ENCODE peak calls at places on chromosome 4, in four cellular contexts. One of them, this sample, is unnamed. For H3K4me1, the result is how much of the 10 kb centered on the place peaks cover.

GRCh38 chr4:89305712-89306437 is 1.7 kb downstream of the GPRIN3 start:
- DNase-seq in neuronal stem cell: no peak
- DNase-seq in IMR-90: no peak
- DNase-seq in H9: no peak
- DNase-seq in this sample: peak

GRCh38 chr4:3710451-3711182 is 55.6 kb upstream of the ADRA2C start:
- DNase-seq in IMR-90: no peak
- DNase-seq in neuronal stem cell: peak
- DNase-seq in H9: no peak
- DNase-seq in this sample: no peak

GRCh38 chr4:159460408-159460807 is 357.5 kb downstream of the RAPGEF2 start:
- DNase-seq in H9: no peak
- DNase-seq in neuronal stem cell: no peak
- DNase-seq in IMR-90: peak
- DNase-seq in this sample: peak

GRCh38 chr4:126935784-126936183 is 697.0 kb upstream of the INTU start:
- DNase-seq in H9: no peak
- DNase-seq in IMR-90: no peak
- DNase-seq in neuronal stem cell: no peak
- DNase-seq in this sample: no peak

GRCh38 chr4:123555500-123556273 is 159.1 kb downstream of the SPRY1 start:
- DNase-seq in H9: no peak
- DNase-seq in IMR-90: peak
- DNase-seq in neuronal stem cell: no peak
- DNase-seq in this sample: peak

GRCh38 chr4:1518997-1519700 is 112.9 kb upstream of the NKX1-1 start:
- DNase-seq in H9: no peak
- DNase-seq in IMR-90: no peak
- DNase-seq in neuronal stem cell: no peak
- DNase-seq in this sample: no peak

GRCh38 chr4:69999420-69999819 is 3.7 kb downstream of the STATH start:
- DNase-seq in IMR-90: no peak
- DNase-seq in H9: no peak
- DNase-seq in neuronal stem cell: no peak
- DNase-seq in this sample: no peak

GRCh38 chr4:75544870-75545269 is 11.0 kb upstream of the ODAPH start:
- DNase-seq in neuronal stem cell: no peak
- DNase-seq in IMR-90: no peak
- DNase-seq in H9: no peak
- DNase-seq in this sample: no peak

GRCh38 chr4:169092889-169093522 is 83.0 kb upstream of the CBR4 start:
- DNase-seq in H9: no peak
- DNase-seq in neuronal stem cell: no peak
- DNase-seq in IMR-90: no peak
- DNase-seq in this sample: no peak

GRCh38 chr4:175930471-175930870 is 118.4 kb upstream of the GPM6A start:
- DNase-seq in IMR-90: no peak
- DNase-seq in H9: no peak
- DNase-seq in neuronal stem cell: no peak
- DNase-seq in this sample: no peak

GRCh38 chr4:85756938-85757337 is 282.0 kb downstream of the ARHGAP24 start:
- DNase-seq in neuronal stem cell: no peak
- DNase-seq in H9: peak
- DNase-seq in IMR-90: peak
- DNase-seq in this sample: peak

GRCh38 chr4:1342003-1342402 is 5.0 kb upstream of the UVSSA start:
- DNase-seq in IMR-90: peak
- DNase-seq in neuronal stem cell: no peak
- DNase-seq in H9: no peak
- DNase-seq in this sample: peak

GRCh38 chr4:156751486-156751885 is 220.1 kb downstream of the PDGFC start:
- DNase-seq in IMR-90: peak
- DNase-seq in neuronal stem cell: no peak
- DNase-seq in H9: no peak
- DNase-seq in this sample: peak

GRCh38 chr4:177638871-177639270 is 196.6 kb upstream of the AGA start:
- DNase-seq in IMR-90: no peak
- DNase-seq in neuronal stem cell: no peak
- DNase-seq in H9: peak
- DNase-seq in this sample: no peak

GRCh38 chr4:53931423-53932060 is 132.9 kb downstream of the CHIC2 start:
- DNase-seq in H9: no peak
- DNase-seq in neuronal stem cell: no peak
- DNase-seq in IMR-90: no peak
- DNase-seq in this sample: no peak

GRCh38 chr4:81052119-81053068 is 21.9 kb downstream of the BMP3 start:
- DNase-seq in IMR-90: peak
- DNase-seq in neuronal stem cell: peak
- DNase-seq in H9: peak
- DNase-seq in this sample: peak

GRCh38 chr4:74092957-74093356 is 6.0 kb downstream of the CXCL2 start:
- DNase-seq in neuronal stem cell: no peak
- DNase-seq in H9: no peak
- DNase-seq in IMR-90: peak
- DNase-seq in this sample: no peak

GRCh38 chr4:7541414-7541810 is 106.7 kb upstream of the PSAPL1 start:
- DNase-seq in H9: no peak
- DNase-seq in neuronal stem cell: no peak
- DNase-seq in IMR-90: no peak
- DNase-seq in this sample: no peak

GRCh38 chr4:144583658-144584057 is 62.3 kb upstream of the HHIP start:
- DNase-seq in IMR-90: peak
- DNase-seq in neuronal stem cell: no peak
- DNase-seq in H9: no peak
- DNase-seq in this sample: no peak

GRCh38 chr4:67762091-67762490 is 7.9 kb upstream of the GNRHR start:
- DNase-seq in IMR-90: peak
- DNase-seq in H9: no peak
- DNase-seq in neuronal stem cell: no peak
- DNase-seq in this sample: peak

GRCh38 chr4:20289782-20290181 is 38.1 kb downstream of the SLIT2 start:
- DNase-seq in IMR-90: no peak
- DNase-seq in H9: no peak
- DNase-seq in neuronal stem cell: no peak
- DNase-seq in this sample: no peak

GRCh38 chr4:136768925-136769275 is 763.4 kb downstream of the PCDH18 start:
- DNase-seq in IMR-90: no peak
- DNase-seq in neuronal stem cell: peak
- DNase-seq in H9: no peak
- DNase-seq in this sample: peak

GRCh38 chr4:87410669-87411068 is 11.7 kb upstream of the NUDT9 start:
- DNase-seq in IMR-90: peak
- DNase-seq in H9: no peak
- DNase-seq in neuronal stem cell: no peak
- DNase-seq in this sample: peak

GRCh38 chr4:184453402-184454160 is 20.8 kb downstream of the IRF2 start:
- DNase-seq in IMR-90: peak
- DNase-seq in H9: no peak
- DNase-seq in neuronal stem cell: no peak
- DNase-seq in this sample: peak

GRCh38 chr4:131113704-131114103 is 2017.8 kb downstream of the C4orf33 start:
- DNase-seq in IMR-90: no peak
- DNase-seq in H9: no peak
- DNase-seq in neuronal stem cell: no peak
- DNase-seq in this sample: no peak

GRCh38 chr4:76799139-76799538 is 98.8 kb downstream of the SOWAHB start:
- DNase-seq in IMR-90: no peak
- DNase-seq in neuronal stem cell: no peak
- DNase-seq in H9: no peak
- DNase-seq in this sample: no peak

GRCh38 chr4:120801171-120801758 is 121.3 kb downstream of the PRDM5 start:
- DNase-seq in IMR-90: peak
- DNase-seq in H9: no peak
- DNase-seq in neuronal stem cell: no peak
- DNase-seq in this sample: peak

GRCh38 chr4:150206981-150207380 is 128.7 kb downstream of the DCLK2 start:
- DNase-seq in H9: no peak
- DNase-seq in IMR-90: no peak
- DNase-seq in neuronal stem cell: no peak
- DNase-seq in this sample: no peak

GRCh38 chr4:153205028-153205648 is 895 bp downstream of the TRIM2 start:
- DNase-seq in neuronal stem cell: no peak
- DNase-seq in H9: peak
- DNase-seq in IMR-90: no peak
- DNase-seq in this sample: no peak

GRCh38 chr4:183284229-183284628 is 35.8 kb downstream of the CLDN22 start:
- DNase-seq in IMR-90: no peak
- DNase-seq in H9: no peak
- DNase-seq in neuronal stem cell: no peak
- DNase-seq in this sample: peak

GRCh38 chr4:26369132-26370036 is 48.6 kb downstream of the RBPJ start:
- DNase-seq in H9: no peak
- DNase-seq in IMR-90: peak
- DNase-seq in neuronal stem cell: no peak
- DNase-seq in this sample: no peak

GRCh38 chr4:128455076-128455345 is 167.4 kb upstream of the PGRMC2 start:
- DNase-seq in IMR-90: no peak
- DNase-seq in neuronal stem cell: no peak
- DNase-seq in H9: no peak
- DNase-seq in this sample: no peak

GRCh38 chr4:110122201-110122600 is 76.2 kb downstream of the ELOVL6 start:
- DNase-seq in H9: no peak
- DNase-seq in IMR-90: no peak
- DNase-seq in neuronal stem cell: no peak
- DNase-seq in this sample: no peak

GRCh38 chr4:76782837-76783236 is 115.1 kb downstream of the SOWAHB start:
- DNase-seq in neuronal stem cell: no peak
- DNase-seq in IMR-90: peak
- DNase-seq in H9: no peak
- DNase-seq in this sample: peak

GRCh38 chr4:4427886-4428285 is 41.0 kb downstream of the NSG1 start:
- DNase-seq in IMR-90: no peak
- DNase-seq in neuronal stem cell: no peak
- DNase-seq in H9: no peak
- DNase-seq in this sample: no peak

GRCh38 chr4:76733380-76733779 is 164.6 kb downstream of the SOWAHB start:
- DNase-seq in neuronal stem cell: no peak
- DNase-seq in H9: peak
- DNase-seq in IMR-90: no peak
- DNase-seq in this sample: no peak

GRCh38 chr4:25694466-25694865 is 38.8 kb downstream of the SLC34A2 start:
- DNase-seq in IMR-90: peak
- DNase-seq in H9: no peak
- DNase-seq in neuronal stem cell: no peak
- DNase-seq in this sample: peak

DNA sequence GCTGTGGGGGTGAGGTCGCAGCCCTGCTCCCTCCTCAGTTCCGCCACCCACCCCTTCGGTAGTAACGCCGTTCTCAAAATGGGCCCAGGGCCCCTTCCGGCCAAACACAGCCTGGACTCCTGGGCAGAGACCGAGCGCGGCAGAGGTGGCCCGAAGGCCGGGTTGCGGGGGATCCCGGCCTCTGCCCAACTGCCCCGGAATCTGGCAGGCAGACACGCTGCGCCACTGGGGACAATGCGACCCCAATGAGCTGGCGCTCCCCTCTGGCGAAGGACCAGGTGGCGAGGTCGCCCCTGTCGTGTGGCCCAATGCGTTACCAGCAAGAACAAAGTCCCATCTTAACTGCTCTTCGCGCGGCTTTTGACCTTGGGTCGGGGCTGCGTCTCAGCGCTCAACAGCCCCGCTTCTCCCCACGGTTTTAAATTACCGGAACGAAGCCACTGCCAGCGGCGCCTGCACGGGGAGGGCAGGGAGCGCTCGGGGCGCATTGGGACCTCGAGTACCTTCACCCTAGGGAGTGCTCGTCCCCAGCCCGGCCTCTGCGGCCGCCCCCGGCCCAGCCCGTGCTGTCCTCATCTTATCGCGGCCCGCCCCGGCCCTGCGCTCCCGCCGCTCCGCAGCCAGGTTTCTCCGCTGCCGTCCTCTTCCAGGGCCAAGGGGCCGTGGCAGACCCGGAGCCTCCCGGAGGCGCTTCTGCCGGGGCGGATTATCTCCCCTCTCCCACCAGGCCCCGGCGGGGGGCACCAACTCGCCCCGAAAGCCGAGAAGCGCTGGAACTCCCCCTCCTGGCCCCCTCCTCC is 22.2 kb upstream of the HMX1 start:
- DNase-seq in H9: peak
- DNase-seq in neuronal stem cell: no peak
- DNase-seq in IMR-90: no peak
- DNase-seq in this sample: no peak
- H4K8ac ChIP-seq in H9: no peak
- H4K8ac ChIP-seq in neuronal stem cell: no peak
- H4K8ac ChIP-seq in IMR-90: no peak
- H4K8ac ChIP-seq in this sample: no peak

GRCh38 chr4:41156574-41156973 is 57.8 kb downstream of the APBB2 start:
- DNase-seq in IMR-90: peak
- DNase-seq in neuronal stem cell: no peak
- DNase-seq in H9: no peak
- DNase-seq in this sample: peak
- H3K4me1 ChIP-seq in IMR-90: under half
- H3K4me1 ChIP-seq in neuronal stem cell: under half
- H3K4me1 ChIP-seq in H9: under half
- H3K4me1 ChIP-seq in this sample: under half

GRCh38 chr4:138972956-138973819 is 42.4 kb upstream of the NOCT start:
- DNase-seq in neuronal stem cell: peak
- DNase-seq in H9: peak
- DNase-seq in IMR-90: no peak
- DNase-seq in this sample: no peak
- H2BK15ac ChIP-seq in neuronal stem cell: no peak
- H2BK15ac ChIP-seq in H9: no peak
- H2BK15ac ChIP-seq in IMR-90: no peak
- H2BK15ac ChIP-seq in this sample: no peak

DNA sequence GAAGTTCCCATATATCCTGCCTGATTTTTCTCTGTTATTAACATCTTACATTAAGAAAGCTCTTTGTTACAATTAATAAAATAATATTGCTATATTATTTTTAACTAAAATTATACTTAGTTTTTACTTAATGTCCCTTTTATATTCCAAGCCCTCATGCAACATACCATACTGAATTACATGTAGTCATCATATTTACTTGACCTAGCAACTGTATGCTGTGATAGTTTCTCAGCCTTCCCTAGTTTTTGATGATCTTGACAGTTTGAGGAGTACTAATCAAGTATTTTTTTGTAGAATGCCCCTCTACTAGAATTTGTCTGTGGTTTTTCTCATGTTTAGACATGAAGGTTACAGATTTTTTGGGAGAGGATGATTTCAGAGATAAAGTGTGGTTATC is 1503.8 kb upstream of the PABPC4L start:
- DNase-seq in H9: no peak
- DNase-seq in IMR-90: no peak
- DNase-seq in neuronal stem cell: no peak
- DNase-seq in this sample: no peak
- H4K8ac ChIP-seq in H9: no peak
- H4K8ac ChIP-seq in IMR-90: no peak
- H4K8ac ChIP-seq in neuronal stem cell: no peak
- H4K8ac ChIP-seq in this sample: no peak

This sample was measured in mesenchymal stem cell.